ENCODE peak calls at places on chromosome 17, in eight cellular contexts. G is posterior vena cava, H is T-helper 17 cell, B is left lobe of liver, S is nephron progenitor cell, A is activated gamma-delta T cell treated with Interleukin-2 at 50 U/mL for 16 hours, O is cardiac muscle cell, P is GM23248. R is an unnamed sample.

GRCh38 chr17:48100160-48100559 is 1.1 kb downstream of the CBX1 start:
- DNase-seq in G (no peak), H (no peak), B (no peak), S (no peak), A (no peak), O (no peak), P (peak), R (no peak)

GRCh38 chr17:77332034-77332971 is 191.5 kb downstream of the SEC14L1 start:
- DNase-seq in G (no peak), H (no peak), B (peak), S (no peak), A (peak), O (no peak), P (no peak), R (no peak)

GRCh38 chr17:74147436-74147835 is 56.0 kb upstream of the RPL38 start:
- DNase-seq in G (no peak), H (no peak), B (no peak), S (no peak), A (no peak), O (no peak), P (no peak), R (peak)

GRCh38 chr17:1164935-1165556 is 14.7 kb downstream of the ABR start:
- DNase-seq in G (no peak), H (no peak), B (no peak), S (no peak), A (no peak), O (no peak), P (no peak), R (no peak)

GRCh38 chr17:57697891-57698708 is 47.0 kb downstream of the CCDC182 start:
- DNase-seq in G (no peak), H (no peak), B (no peak), S (no peak), A (no peak), O (peak), P (no peak), R (no peak)

GRCh38 chr17:28381141-28381825 is 9.8 kb downstream of the SARM1 start:
- DNase-seq in G (peak), H (no peak), B (peak), S (peak), A (no peak), O (peak), P (no peak), R (no peak)

GRCh38 chr17:60659156-60659555 is 18.5 kb upstream of the BCAS3 start:
- DNase-seq in G (no peak), H (no peak), B (no peak), S (no peak), A (no peak), O (no peak), P (no peak), R (no peak)

GRCh38 chr17:4607773-4608187 is 23.5 kb downstream of the SMTNL2 start:
- DNase-seq in G (peak), H (no peak), B (no peak), S (no peak), A (no peak), O (peak), P (peak), R (no peak)

GRCh38 chr17:14510136-14510535 is 209.3 kb downstream of the HS3ST3B1 start:
- DNase-seq in G (no peak), H (no peak), B (no peak), S (no peak), A (no peak), O (no peak), P (peak), R (no peak)

GRCh38 chr17:64281962-64282752 is 19.1 kb upstream of the TEX2 start:
- DNase-seq in G (no peak), H (no peak), B (peak), S (peak), A (peak), O (peak), P (peak), R (peak)

GRCh38 chr17:16363749-16364536 is 10.7 kb upstream of the CENPV start:
- DNase-seq in G (peak), H (peak), B (peak), S (peak), A (peak), O (peak), P (peak), R (peak)

GRCh38 chr17:48578616-48579560 is 738 bp upstream of the HOXB4 start:
- DNase-seq in G (no peak), H (no peak), B (no peak), S (peak), A (no peak), O (no peak), P (peak), R (no peak)

R was measured in NCI-H446.